ENCODE peak calls at places on chromosomes 4 and X, in seven cellular contexts. A is suprapubic skin, P is endothelial cell, E is foreskin fibroblast, Q is DND-41, T is PC-3, X is fibroblast of pulmonary artery. S is an unnamed sample.

GRCh38 chr4:89303177-89303576 is 4.4 kb downstream of the GPRIN3 start:
- DNase-seq in A (no peak), P (no peak), E (no peak), Q (no peak), T (no peak), X (no peak), S (no peak)

GRCh38 chr4:24547979-24548378 is 36.4 kb downstream of the DHX15 start:
- DNase-seq in A (no peak), P (no peak), E (no peak), Q (no peak), T (no peak), X (no peak), S (no peak)

GRCh38 chrX:134416106-134416505 is 43.9 kb upstream of the HPRT1 start:
- DNase-seq in A (no peak), P (no peak), E (no peak), Q (no peak), T (no peak), X (no peak), S (no peak)

GRCh38 chr4:41432889-41433288 is 105.1 kb upstream of the LIMCH1 start:
- DNase-seq in A (no peak), P (no peak), E (peak; percentile 66), Q (no peak), T (no peak), X (peak; percentile 63), S (no peak)

GRCh38 chr4:14155803-14156202 is 528.3 kb upstream of the BOD1L1 start:
- DNase-seq in A (no peak), P (no peak), E (no peak), Q (no peak), T (no peak), X (no peak), S (no peak)

GRCh38 chr4:121154103-121154515 is 10.0 kb downstream of the TNIP3 start:
- DNase-seq in A (no peak), P (no peak), E (no peak), Q (peak; percentile 62), T (no peak), X (no peak), S (peak; percentile 6)

GRCh38 chrX:40573763-40574162 is 7.0 kb upstream of the ATP6AP2 start:
- DNase-seq in A (no peak), P (no peak), E (peak; percentile 24), Q (peak; percentile 35), T (peak; percentile 50), X (peak; percentile 17), S (no peak)

GRCh38 chrX:124217289-124218251 is 114.9 kb upstream of the TEX13D start:
- DNase-seq in A (no peak), P (peak; percentile 26), E (peak; percentile 14), Q (peak; percentile 86), T (peak; percentile 80), X (peak; percentile 10), S (no peak)

GRCh38 chr4:112732142-112732541 is 95.2 kb downstream of the LARP7 start:
- DNase-seq in A (no peak), P (no peak), E (no peak), Q (no peak), T (no peak), X (no peak), S (no peak)

GRCh38 chr4:53579826-53580225 is 11.5 kb downstream of the LNX1 start:
- DNase-seq in A (no peak), P (no peak), E (peak; percentile 34), Q (no peak), T (peak; percentile 53), X (no peak), S (no peak)

DNA sequence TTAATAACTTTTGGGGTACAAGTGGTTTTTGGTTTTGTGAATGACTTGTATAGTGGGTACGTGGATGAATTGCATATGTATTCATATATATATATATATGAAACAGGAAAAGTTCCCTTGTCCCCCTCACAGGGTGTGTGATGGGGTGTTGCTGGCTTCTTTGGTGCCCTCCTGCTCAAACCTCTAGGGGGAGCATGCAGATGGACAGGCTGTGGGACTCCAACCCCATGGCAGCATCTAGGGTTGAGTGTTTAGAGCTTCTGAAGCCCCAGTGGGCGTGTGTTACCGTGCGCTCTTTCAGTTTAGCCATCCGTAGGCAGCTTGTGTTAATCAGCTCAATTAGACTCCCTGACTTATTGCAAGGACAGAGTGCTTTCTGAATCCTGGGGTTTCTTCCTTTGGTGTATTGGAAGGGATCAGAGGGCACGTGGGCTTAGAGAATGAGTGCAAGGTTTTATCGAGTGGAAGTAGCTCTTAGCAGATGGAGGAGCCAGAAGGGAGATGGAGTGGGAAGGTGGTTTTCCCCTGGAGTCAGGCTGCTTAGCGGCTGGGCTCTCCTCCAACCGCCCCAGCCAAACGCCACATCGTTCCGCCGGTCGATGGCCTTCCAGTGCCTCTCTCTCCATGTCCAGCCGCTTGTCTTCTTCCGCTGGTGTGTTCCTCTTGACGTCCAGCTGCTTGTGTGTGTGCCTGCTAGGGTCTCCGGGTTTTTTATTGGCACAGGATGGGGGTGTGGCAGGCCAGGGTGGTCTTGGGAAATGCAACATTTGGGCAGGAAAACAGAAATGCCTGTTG is 674.4 kb upstream of the LCORL start:
- DNase-seq in A (no peak), P (no peak), E (no peak), Q (no peak), T (no peak), X (no peak), S (no peak)
- TF ChIP-seq CTCF in A (no peak), P (no peak), E (peak; percentile 10), Q (no peak), T (peak; percentile 28), X (no peak), S (peak; percentile 21)

GRCh38 chr4:147755567-147756295 is 23.8 kb downstream of the ARHGAP10 start:
- DNase-seq in A (no peak), P (no peak), E (peak; percentile 47), Q (no peak), T (no peak), X (no peak), S (no peak)

GRCh38 chr4:147761218-147761883 is 29.5 kb downstream of the ARHGAP10 start:
- DNase-seq in A (no peak), P (no peak), E (no peak), Q (no peak), T (no peak), X (no peak), S (no peak)

GRCh38 chr4:147756417-147756816 is 24.5 kb downstream of the ARHGAP10 start:
- DNase-seq in A (no peak), P (no peak), E (no peak), Q (no peak), T (no peak), X (no peak), S (no peak)

GRCh38 chr4:147760695-147761094 is 28.8 kb downstream of the ARHGAP10 start:
- DNase-seq in A (no peak), P (no peak), E (no peak), Q (no peak), T (no peak), X (no peak), S (no peak)

GRCh38 chr4:147760176-147760575 is 28.3 kb downstream of the ARHGAP10 start:
- DNase-seq in A (no peak), P (no peak), E (no peak), Q (no peak), T (peak; percentile 79), X (no peak), S (no peak)
- TF ChIP-seq CTCF in A (no peak), P (no peak), E (no peak), Q (no peak), T (no peak), X (no peak), S (no peak)

GRCh38 chr4:16196482-16197393 is 29.5 kb downstream of the TAPT1 start:
- DNase-seq in A (no peak), P (no peak), E (peak; percentile 64), Q (no peak), T (peak; percentile 86), X (peak; percentile 73), S (no peak)
- TF ChIP-seq CTCF in A (peak; percentile 46), P (no peak), E (peak; percentile 16), Q (peak; percentile 6), T (peak; percentile 68), X (peak; percentile 57), S (no peak)

DNA sequence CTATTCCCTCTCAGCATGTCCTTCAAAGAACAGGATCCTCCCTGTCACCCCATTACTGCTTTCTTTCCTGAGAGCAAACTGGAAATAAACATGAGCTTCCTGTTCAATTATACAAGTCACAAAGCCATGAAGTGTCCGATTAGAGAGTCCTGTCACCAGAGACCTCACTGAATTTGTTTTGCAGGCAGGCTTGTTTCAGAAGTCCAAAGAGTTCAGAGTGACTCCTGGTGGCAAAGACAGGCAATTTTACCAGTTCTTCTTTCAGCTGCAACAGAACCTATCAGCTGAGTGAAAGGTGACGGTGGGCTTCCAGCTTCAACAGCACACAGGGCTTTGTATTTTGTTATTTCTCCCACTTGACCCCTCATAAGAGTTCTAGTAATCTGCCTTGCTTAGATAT is 6.4 kb downstream of the ELK1 start:
- DNase-seq in A (no peak), P (no peak), E (peak; percentile 51), Q (no peak), T (peak; percentile 9), X (peak; percentile 66), S (no peak)
- TF ChIP-seq CTCF in A (no peak), P (peak; percentile 17), E (no peak), Q (peak; percentile 31), T (peak; percentile 54), X (peak; percentile 56), S (peak; percentile 36)

GRCh38 chr4:81467672-81467964 is 4.1 kb downstream of the RASGEF1B start:
- DNase-seq in A (no peak), P (no peak), E (no peak), Q (no peak), T (no peak), X (no peak), S (no peak)
- TF ChIP-seq CTCF in A (no peak), P (peak; percentile 42), E (no peak), Q (no peak), T (no peak), X (no peak), S (no peak)

DNA sequence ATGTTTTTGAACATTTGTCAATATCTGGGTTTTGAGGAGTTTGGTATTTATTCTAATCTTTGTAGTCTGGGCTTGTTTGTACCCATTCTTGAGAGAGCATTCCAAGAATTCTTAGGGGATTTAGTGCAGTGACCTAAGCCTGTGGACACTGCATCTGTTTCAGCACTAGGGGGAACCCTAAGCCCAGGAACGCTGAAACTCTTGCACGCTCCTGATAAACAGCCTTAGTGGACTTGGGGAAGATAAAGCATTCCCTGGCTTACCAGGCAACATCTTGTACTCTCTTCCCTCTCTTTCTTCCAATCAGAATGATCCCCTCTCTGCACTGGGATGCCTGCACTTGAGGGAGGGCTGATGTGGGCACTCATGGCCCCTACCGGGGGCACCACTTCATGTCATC is 654.9 kb upstream of the HTR2C start:
- DNase-seq in A (no peak), P (peak; percentile 43), E (no peak), Q (peak; percentile 6), T (peak; percentile 44), X (peak; percentile 55), S (no peak)
- TF ChIP-seq CTCF in A (no peak), P (peak; percentile 42), E (no peak), Q (peak; percentile 53), T (peak; percentile 62), X (peak; percentile 54), S (peak; percentile 58)

S was measured in GM13977.